ENCODE peak calls at places on chromosomes 1 and 21, in five cellular contexts. G is cardiac muscle cell, V is colonic mucosa, A is PC-3, D is body of pancreas. B is an unnamed sample.
A peak's percentile ranks its signal among the peaks of the same experiment; 100 is the strongest.

GRCh38 chr1:176102243-176102642 is 104.8 kb downstream of the COP1 start:
- DNase-seq in V (no peak), A (no peak), G (peak; percentile 45), D (no peak), B (no peak)

GRCh38 chr1:83961571-83962295 is 37.2 kb downstream of the TTLL7 start:
- DNase-seq in D (no peak), V (no peak), G (no peak), A (no peak), B (no peak)

GRCh38 chr21:32782698-32783097 is 11.1 kb upstream of the PAXBP1 start:
- DNase-seq in A (no peak), V (no peak), G (no peak), D (no peak), B (no peak)

GRCh38 chr1:232574867-232575523 is 54.9 kb downstream of the SIPA1L2 start:
- DNase-seq in V (no peak), A (peak; percentile 39), G (no peak), D (no peak), B (no peak)

GRCh38 chr1:170903961-170904360 is 31.4 kb upstream of the MROH9 start:
- DNase-seq in A (no peak), D (no peak), V (no peak), G (no peak), B (no peak)

GRCh38 chr1:53286950-53287349 is 40.9 kb downstream of the LRP8 start:
- DNase-seq in A (no peak), V (no peak), D (no peak), G (no peak), B (no peak)

GRCh38 chr1:207050768-207051614 is at the start of gene YOD1:
- DNase-seq in A (peak; percentile 99), G (peak; percentile 95), D (peak; percentile 95), V (peak; percentile 93), B (peak; percentile 94)

GRCh38 chr1:32992489-32993214 is 28.0 kb upstream of the RNF19B start:
- DNase-seq in V (peak; percentile 87), G (peak; percentile 73), A (peak; percentile 93), D (peak; percentile 84), B (peak; percentile 89)

GRCh38 chr1:54970901-54971300 is 9.5 kb upstream of the TMEM61 start:
- DNase-seq in G (no peak), V (no peak), D (no peak), A (peak; percentile 75), B (no peak)

GRCh38 chr1:185396126-185396525 is 79.1 kb upstream of the IVNS1ABP start:
- DNase-seq in G (no peak), A (no peak), V (no peak), D (no peak), B (no peak)

GRCh38 chr1:22814176-22815042 is 103.8 kb downstream of the EPHB2 start:
- DNase-seq in D (peak; percentile 70), G (no peak), V (peak; percentile 45), A (no peak), B (peak; percentile 81)

GRCh38 chr1:230781596-230781995 is 34.4 kb downstream of the CAPN9 start:
- DNase-seq in V (no peak), D (no peak), A (peak; percentile 22), G (no peak), B (no peak)

GRCh38 chr1:239811211-239811902 is 280.3 kb upstream of the FMN2 start:
- DNase-seq in D (no peak), A (no peak), G (no peak), V (no peak), B (no peak)

GRCh38 chr1:237032029-237032428 is 10.0 kb upstream of the RYR2 start:
- DNase-seq in G (no peak), V (no peak), A (peak; percentile 21), D (no peak), B (no peak)

GRCh38 chr21:44299085-44299457 is 782 bp upstream of the PFKL start:
- DNase-seq in A (peak; percentile 13), D (no peak), G (no peak), V (no peak), B (no peak)

GRCh38 chr1:7588457-7588827 is 182.7 kb upstream of the VAMP3 start:
- DNase-seq in D (no peak), G (no peak), V (no peak), A (no peak), B (no peak)

GRCh38 chr1:3727042-3727824 is 25.0 kb upstream of the CCDC27 start:
- DNase-seq in D (peak; percentile 26), V (no peak), G (peak; percentile 69), A (peak; percentile 48), B (no peak)

GRCh38 chr1:23525558-23526174 is 5.4 kb downstream of the E2F2 start:
- DNase-seq in A (no peak), V (peak; percentile 61), G (no peak), D (no peak), B (no peak)

GRCh38 chr1:225710804-225711203 is 57.9 kb upstream of the ENAH start:
- DNase-seq in A (peak; percentile 93), V (no peak), G (no peak), D (no peak), B (no peak)

GRCh38 chr1:61518670-61519400 is 206.1 kb downstream of the TM2D1 start:
- DNase-seq in D (no peak), A (no peak), G (no peak), V (no peak), B (no peak)

GRCh38 chr1:109771712-109772657 is 8.3 kb upstream of the EPS8L3 start:
- DNase-seq in D (no peak), A (no peak), V (no peak), G (no peak), B (no peak)

GRCh38 chr1:70248729-70249128 is 27.5 kb downstream of the SRSF11 start:
- DNase-seq in A (no peak), G (no peak), D (no peak), V (no peak), B (no peak)

GRCh38 chr1:223726380-223727001 is 14.2 kb downstream of the CAPN2 start:
- DNase-seq in G (no peak), D (peak; percentile 78), A (peak; percentile 97), V (peak; percentile 79), B (peak; percentile 82)

GRCh38 chr21:36881223-36881622 is 85.2 kb downstream of the HLCS start:
- DNase-seq in G (no peak), D (no peak), A (no peak), V (no peak), B (no peak)

GRCh38 chr1:77900687-77901293 is 12.4 kb downstream of the NEXN start:
- DNase-seq in G (peak; percentile 55), V (peak; percentile 23), D (peak; percentile 56), A (peak; percentile 69), B (no peak)

GRCh38 chr1:39836595-39837110 is 46.7 kb downstream of the TRIT1 start:
- DNase-seq in D (no peak), A (no peak), G (no peak), V (no peak), B (no peak)

GRCh38 chr1:39901486-39902120 is at the start of gene MYCL:
- DNase-seq in D (peak; percentile 95), G (peak; percentile 88), V (peak; percentile 91), A (peak; percentile 94), B (peak; percentile 88)

DNA sequence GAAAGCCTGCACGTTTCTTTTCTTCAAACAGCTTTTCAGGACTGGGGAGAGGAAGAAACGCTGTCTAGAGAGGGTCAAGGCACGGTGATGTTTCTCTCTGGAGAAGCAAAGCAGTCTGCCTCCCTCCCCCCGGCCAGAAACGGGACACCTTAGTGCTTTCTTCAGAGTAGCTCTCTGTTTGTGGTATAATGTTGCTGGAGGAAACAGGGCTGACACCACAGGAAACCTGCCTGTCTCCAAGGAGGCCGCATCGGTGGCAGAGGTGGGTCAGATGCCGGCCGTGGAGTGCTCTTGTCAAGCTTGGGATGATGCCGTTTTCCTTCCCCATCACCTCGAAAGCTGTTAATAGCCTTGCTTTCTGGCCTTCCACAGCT is 139.4 kb downstream of the DHRS3 start:
- DNase-seq in G (no peak), A (no peak), D (no peak), V (no peak), B (no peak)
- H3K4me1 ChIP-seq in G (peaks cover 19% of the 10 kb centered on the region), A (peaks cover 74% of the 10 kb centered on the region), D (peaks cover 80% of the 10 kb centered on the region), V (peaks cover 58% of the 10 kb centered on the region), B (peaks cover 44% of the 10 kb centered on the region)

GRCh38 chr21:45329261-45330074 is 41.8 kb upstream of the POFUT2 start:
- DNase-seq in D (peak; percentile 78), A (peak; percentile 66), G (no peak), V (peak; percentile 40), B (peak; percentile 62)
- H3K27ac ChIP-seq in D (peak overlapping the region; percentile 93), A (peak overlapping the region; percentile 71), G (peak overlapping the region; percentile 34), V (no peak overlapping the region), B (peak overlapping the region; percentile 34)

DNA sequence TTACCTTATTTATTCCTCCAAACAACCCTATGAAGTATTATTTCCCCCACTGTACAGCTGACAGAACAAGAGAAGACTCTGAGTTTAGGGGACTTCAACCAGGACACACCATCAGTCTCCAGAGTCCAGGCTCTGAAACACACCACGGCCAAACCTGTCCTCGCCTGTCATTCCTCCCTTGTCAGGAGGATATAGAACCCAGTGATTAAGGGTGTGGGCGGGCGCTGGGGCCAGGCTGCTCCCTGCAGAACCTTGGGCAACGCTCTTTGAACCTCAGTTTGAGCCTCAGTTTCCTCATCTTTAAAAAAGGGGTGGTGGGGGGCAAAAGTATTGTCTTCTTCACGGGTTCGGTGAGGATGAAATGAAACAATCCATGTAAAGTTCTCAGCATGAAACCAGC is 9.4 kb upstream of the CEP85 start:
- DNase-seq in G (no peak), A (no peak), D (no peak), V (no peak), B (no peak)
- H3K4me3 ChIP-seq in G (peak overlapping the region; percentile 27), A (no peak overlapping the region), D (no peak overlapping the region), V (peak overlapping the region; percentile 41), B (no peak overlapping the region)

GRCh38 chr1:186749820-186750219 is 69.6 kb upstream of the PTGS2 start:
- DNase-seq in D (no peak), A (no peak), V (no peak), G (no peak), B (no peak)
- H3K4me1 ChIP-seq in D (no peaks in the 10 kb centered on the region), A (peaks cover 22% of the 10 kb centered on the region), V (no peaks in the 10 kb centered on the region), G (no peaks in the 10 kb centered on the region), B (no peaks in the 10 kb centered on the region)

DNA sequence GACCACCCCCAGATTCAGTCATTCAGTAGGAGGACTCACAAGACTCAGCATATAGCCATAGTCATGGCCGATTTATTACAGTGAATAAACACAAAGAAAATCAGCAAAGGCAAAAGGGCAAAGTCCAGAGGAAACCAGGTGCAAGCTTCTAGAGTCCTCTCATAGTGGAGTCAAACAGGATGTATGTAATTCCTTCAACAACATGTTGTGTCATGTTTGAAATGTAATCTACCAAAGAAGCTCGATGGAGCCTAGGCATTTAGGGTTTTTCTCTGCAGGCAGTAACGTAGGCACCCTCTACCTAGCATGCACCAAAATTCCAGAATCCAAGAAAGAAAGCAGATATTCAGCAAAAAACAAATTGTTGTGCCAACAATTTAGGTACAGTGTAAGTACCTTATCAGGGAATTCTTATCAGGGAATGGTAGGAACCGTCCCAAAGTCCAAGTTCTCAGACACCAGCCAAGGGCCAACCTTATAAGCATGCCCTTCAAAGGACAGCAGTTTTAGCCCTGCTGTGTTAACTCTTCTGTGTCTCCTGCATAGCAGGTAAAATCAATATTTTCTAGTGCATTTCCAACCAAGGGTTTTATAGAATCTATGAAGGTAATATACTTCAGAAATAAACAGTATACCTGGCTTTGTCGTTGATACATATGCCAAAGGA is 16.1 kb upstream of the SLAMF6 start:
- DNase-seq in A (no peak), D (peak; percentile 76), V (peak; percentile 84), G (no peak), B (no peak)
- H3K27ac ChIP-seq in A (no peak overlapping the region), D (peak overlapping the region; percentile 83), V (peak overlapping the region; percentile 89), G (no peak overlapping the region), B (no peak overlapping the region)

GRCh38 chr1:161404051-161404597 is 36.4 kb upstream of the CFAP126 start:
- DNase-seq in A (no peak), V (no peak), D (no peak), G (no peak), B (no peak)
- H3K4me3 ChIP-seq in A (no peak overlapping the region), V (no peak overlapping the region), D (no peak overlapping the region), G (no peak overlapping the region), B (no peak overlapping the region)

GRCh38 chr1:85575363-85575995 is 5.1 kb upstream of the CCN1 start:
- DNase-seq in G (no peak), A (no peak), D (no peak), V (no peak), B (no peak)
- H3K4me1 ChIP-seq in G (peaks cover 14% of the 10 kb centered on the region), A (peaks cover 60% of the 10 kb centered on the region), D (peaks cover 25% of the 10 kb centered on the region), V (no peaks in the 10 kb centered on the region), B (peaks cover 5% of the 10 kb centered on the region)

B was measured in lung.